ENCODE peak calls at places on chromosomes 5 and 9, in five cellular contexts. Y is mesendoderm, L is amniotic epithelial cell, O is NCI-H2171 treated with DMSO at 0.1 percent for 48 hours, V is HEK293T. I is an unnamed sample.
A peak's percentile ranks its signal among the peaks of the same experiment; 100 is the strongest.

GRCh38 chr5:142740903-142741302 is 29.3 kb upstream of the ARHGAP26 start:
- DNase-seq in O (no peak), V (no peak), L (no peak), Y (no peak), I (no peak)

GRCh38 chr5:176712546-176713297 is 65.4 kb downstream of the TSPAN17 start:
- DNase-seq in Y (peak; percentile 64), L (no peak), V (no peak), O (no peak), I (no peak)

GRCh38 chr5:110880413-110880812 is 141.6 kb downstream of the SLC25A46 start:
- DNase-seq in Y (no peak), L (peak; percentile 82), V (no peak), O (no peak), I (peak; percentile 16)

GRCh38 chr5:61623401-61624069 is 291.5 kb downstream of the ZSWIM6 start:
- DNase-seq in Y (peak; percentile 59), L (no peak), V (peak; percentile 24), O (no peak), I (no peak)

GRCh38 chr5:141514330-141515111 is 25.6 kb downstream of the PCDHGC5 start:
- DNase-seq in O (peak; percentile 88), Y (peak; percentile 96), V (no peak), L (no peak), I (no peak)

GRCh38 chr9:32350682-32351081 is 33.8 kb upstream of the ACO1 start:
- DNase-seq in V (no peak), L (peak; percentile 43), O (no peak), Y (peak; percentile 33), I (no peak)

GRCh38 chr9:79824265-79824664 is 252.5 kb downstream of the TLE4 start:
- DNase-seq in Y (no peak), V (no peak), L (no peak), O (no peak), I (no peak)

GRCh38 chr9:93589688-93590087 is 13.3 kb downstream of the PHF2 start:
- DNase-seq in L (peak; percentile 50), Y (peak; percentile 13), O (no peak), V (no peak), I (no peak)

GRCh38 chr9:137026828-137027227 is 1.2 kb downstream of the ABCA2 start:
- DNase-seq in L (no peak), V (no peak), Y (no peak), O (peak; percentile 34), I (no peak)

GRCh38 chr5:38382898-38383297 is 124.5 kb downstream of the EGFLAM start:
- DNase-seq in O (peak; percentile 93), Y (peak; percentile 92), L (peak; percentile 62), V (peak; percentile 82), I (no peak)

I was measured in brain pericyte.